ENCODE peak calls at places on chromosomes 5 and 9, in six cellular contexts. One of them, this sample, is unnamed.

GRCh38 chr9:129666575-129666974 is 1.1 kb downstream of the PRRX2 start:
- DNase-seq in activated CD8-positive, alpha-beta T cell treated with anti-CD3 and anti-CD28 coated beads for 36 hours: no peak
- DNase-seq in DND-41: no peak
- DNase-seq in brain microvascular endothelial cell: no peak
- DNase-seq in cardiac fibroblast: no peak
- DNase-seq in D721Med: no peak
- DNase-seq in this sample: no peak

GRCh38 chr9:83622814-83623633 is at the start of gene IDNK:
- DNase-seq in cardiac fibroblast: peak; percentile 53
- DNase-seq in brain microvascular endothelial cell: peak; percentile 14
- DNase-seq in DND-41: peak; percentile 73
- DNase-seq in activated CD8-positive, alpha-beta T cell treated with anti-CD3 and anti-CD28 coated beads for 36 hours: peak; percentile 64
- DNase-seq in D721Med: peak; percentile 51
- DNase-seq in this sample: peak; percentile 73

GRCh38 chr9:137968235-137968634 is 90.7 kb downstream of the CACNA1B start:
- DNase-seq in D721Med: no peak
- DNase-seq in cardiac fibroblast: no peak
- DNase-seq in DND-41: no peak
- DNase-seq in activated CD8-positive, alpha-beta T cell treated with anti-CD3 and anti-CD28 coated beads for 36 hours: no peak
- DNase-seq in brain microvascular endothelial cell: no peak
- DNase-seq in this sample: no peak

GRCh38 chr9:114097613-114098020 is 1.5 kb downstream of the KIF12 start:
- DNase-seq in DND-41: no peak
- DNase-seq in activated CD8-positive, alpha-beta T cell treated with anti-CD3 and anti-CD28 coated beads for 36 hours: no peak
- DNase-seq in D721Med: no peak
- DNase-seq in cardiac fibroblast: peak; percentile 41
- DNase-seq in brain microvascular endothelial cell: no peak
- DNase-seq in this sample: no peak

GRCh38 chr5:178671745-178672144 is 44.9 kb upstream of the CLK4 start:
- DNase-seq in brain microvascular endothelial cell: no peak
- DNase-seq in D721Med: no peak
- DNase-seq in DND-41: no peak
- DNase-seq in cardiac fibroblast: no peak
- DNase-seq in activated CD8-positive, alpha-beta T cell treated with anti-CD3 and anti-CD28 coated beads for 36 hours: no peak
- DNase-seq in this sample: no peak

GRCh38 chr5:149782018-149782899 is 52.1 kb downstream of the PPARGC1B start:
- DNase-seq in activated CD8-positive, alpha-beta T cell treated with anti-CD3 and anti-CD28 coated beads for 36 hours: no peak
- DNase-seq in DND-41: no peak
- DNase-seq in brain microvascular endothelial cell: peak; percentile 20
- DNase-seq in cardiac fibroblast: peak; percentile 68
- DNase-seq in D721Med: no peak
- DNase-seq in this sample: no peak

GRCh38 chr5:39520232-39520572 is 95.4 kb upstream of the DAB2 start:
- DNase-seq in DND-41: no peak
- DNase-seq in activated CD8-positive, alpha-beta T cell treated with anti-CD3 and anti-CD28 coated beads for 36 hours: no peak
- DNase-seq in cardiac fibroblast: peak; percentile 94
- DNase-seq in brain microvascular endothelial cell: peak; percentile 82
- DNase-seq in D721Med: no peak
- DNase-seq in this sample: no peak

GRCh38 chr9:137554349-137554748 is 2.7 kb downstream of the MRPL41 start:
- DNase-seq in DND-41: no peak
- DNase-seq in brain microvascular endothelial cell: no peak
- DNase-seq in D721Med: no peak
- DNase-seq in cardiac fibroblast: no peak
- DNase-seq in activated CD8-positive, alpha-beta T cell treated with anti-CD3 and anti-CD28 coated beads for 36 hours: no peak
- DNase-seq in this sample: no peak

GRCh38 chr5:52712354-52712753 is 75.4 kb upstream of the ITGA1 start:
- DNase-seq in cardiac fibroblast: no peak
- DNase-seq in DND-41: no peak
- DNase-seq in D721Med: no peak
- DNase-seq in activated CD8-positive, alpha-beta T cell treated with anti-CD3 and anti-CD28 coated beads for 36 hours: no peak
- DNase-seq in brain microvascular endothelial cell: no peak
- DNase-seq in this sample: no peak

GRCh38 chr5:37715957-37716356 is 123.9 kb downstream of the GDNF start:
- DNase-seq in D721Med: no peak
- DNase-seq in cardiac fibroblast: no peak
- DNase-seq in activated CD8-positive, alpha-beta T cell treated with anti-CD3 and anti-CD28 coated beads for 36 hours: no peak
- DNase-seq in brain microvascular endothelial cell: no peak
- DNase-seq in DND-41: no peak
- DNase-seq in this sample: no peak

GRCh38 chr5:180156141-180156540 is 52.9 kb downstream of the RASGEF1C start:
- DNase-seq in DND-41: no peak
- DNase-seq in D721Med: peak; percentile 31
- DNase-seq in cardiac fibroblast: no peak
- DNase-seq in brain microvascular endothelial cell: no peak
- DNase-seq in activated CD8-positive, alpha-beta T cell treated with anti-CD3 and anti-CD28 coated beads for 36 hours: no peak
- DNase-seq in this sample: peak; percentile 4

GRCh38 chr5:168055982-168056381 is 235.5 kb upstream of the WWC1 start:
- DNase-seq in brain microvascular endothelial cell: no peak
- DNase-seq in D721Med: no peak
- DNase-seq in cardiac fibroblast: no peak
- DNase-seq in activated CD8-positive, alpha-beta T cell treated with anti-CD3 and anti-CD28 coated beads for 36 hours: no peak
- DNase-seq in DND-41: no peak
- DNase-seq in this sample: no peak

GRCh38 chr5:67639311-67639710 is 442.7 kb upstream of the CD180 start:
- DNase-seq in brain microvascular endothelial cell: no peak
- DNase-seq in DND-41: no peak
- DNase-seq in D721Med: no peak
- DNase-seq in cardiac fibroblast: no peak
- DNase-seq in activated CD8-positive, alpha-beta T cell treated with anti-CD3 and anti-CD28 coated beads for 36 hours: no peak
- DNase-seq in this sample: no peak

GRCh38 chr5:81749562-81750307 is 1.2 kb downstream of the SSBP2 start:
- DNase-seq in DND-41: peak; percentile 80
- DNase-seq in brain microvascular endothelial cell: peak; percentile 6
- DNase-seq in activated CD8-positive, alpha-beta T cell treated with anti-CD3 and anti-CD28 coated beads for 36 hours: peak; percentile 67
- DNase-seq in D721Med: no peak
- DNase-seq in cardiac fibroblast: no peak
- DNase-seq in this sample: peak; percentile 61

GRCh38 chr9:26925609-26926008 is 21.4 kb downstream of the PLAA start:
- DNase-seq in cardiac fibroblast: no peak
- DNase-seq in activated CD8-positive, alpha-beta T cell treated with anti-CD3 and anti-CD28 coated beads for 36 hours: no peak
- DNase-seq in brain microvascular endothelial cell: no peak
- DNase-seq in D721Med: no peak
- DNase-seq in DND-41: no peak
- DNase-seq in this sample: no peak

GRCh38 chr5:10228288-10228687 is 21.4 kb downstream of the ATPSCKMT start:
- DNase-seq in D721Med: no peak
- DNase-seq in activated CD8-positive, alpha-beta T cell treated with anti-CD3 and anti-CD28 coated beads for 36 hours: no peak
- DNase-seq in DND-41: no peak
- DNase-seq in cardiac fibroblast: no peak
- DNase-seq in brain microvascular endothelial cell: no peak
- DNase-seq in this sample: no peak

GRCh38 chr9:136273244-136273865 is 27.7 kb upstream of the QSOX2 start:
- DNase-seq in DND-41: no peak
- DNase-seq in D721Med: peak; percentile 90
- DNase-seq in cardiac fibroblast: no peak
- DNase-seq in brain microvascular endothelial cell: no peak
- DNase-seq in activated CD8-positive, alpha-beta T cell treated with anti-CD3 and anti-CD28 coated beads for 36 hours: no peak
- DNase-seq in this sample: no peak

GRCh38 chr9:135622415-135623020 is 16.8 kb downstream of the GLT6D1 start:
- DNase-seq in D721Med: no peak
- DNase-seq in activated CD8-positive, alpha-beta T cell treated with anti-CD3 and anti-CD28 coated beads for 36 hours: no peak
- DNase-seq in brain microvascular endothelial cell: no peak
- DNase-seq in cardiac fibroblast: no peak
- DNase-seq in DND-41: no peak
- DNase-seq in this sample: no peak

GRCh38 chr5:40121236-40121635 is 558.5 kb upstream of the PTGER4 start:
- DNase-seq in activated CD8-positive, alpha-beta T cell treated with anti-CD3 and anti-CD28 coated beads for 36 hours: no peak
- DNase-seq in D721Med: no peak
- DNase-seq in cardiac fibroblast: no peak
- DNase-seq in DND-41: no peak
- DNase-seq in brain microvascular endothelial cell: no peak
- DNase-seq in this sample: no peak

GRCh38 chr9:133048595-133048994 is 13.2 kb upstream of the CEL start:
- DNase-seq in cardiac fibroblast: peak; percentile 31
- DNase-seq in brain microvascular endothelial cell: no peak
- DNase-seq in activated CD8-positive, alpha-beta T cell treated with anti-CD3 and anti-CD28 coated beads for 36 hours: peak; percentile 54
- DNase-seq in D721Med: no peak
- DNase-seq in DND-41: peak; percentile 24
- DNase-seq in this sample: no peak

GRCh38 chr9:89814340-89815040 is 209.7 kb downstream of the GADD45G start:
- DNase-seq in cardiac fibroblast: no peak
- DNase-seq in activated CD8-positive, alpha-beta T cell treated with anti-CD3 and anti-CD28 coated beads for 36 hours: peak; percentile 19
- DNase-seq in D721Med: no peak
- DNase-seq in DND-41: peak; percentile 35
- DNase-seq in brain microvascular endothelial cell: peak; percentile 56
- DNase-seq in this sample: no peak

GRCh38 chr9:114153761-114154596 is 1.4 kb upstream of the COL27A1 start:
- DNase-seq in brain microvascular endothelial cell: no peak
- DNase-seq in cardiac fibroblast: peak; percentile 33
- DNase-seq in activated CD8-positive, alpha-beta T cell treated with anti-CD3 and anti-CD28 coated beads for 36 hours: peak; percentile 15
- DNase-seq in D721Med: no peak
- DNase-seq in DND-41: no peak
- DNase-seq in this sample: no peak

GRCh38 chr9:89165880-89166279 is 12.7 kb downstream of the SHC3 start:
- DNase-seq in DND-41: no peak
- DNase-seq in D721Med: no peak
- DNase-seq in activated CD8-positive, alpha-beta T cell treated with anti-CD3 and anti-CD28 coated beads for 36 hours: no peak
- DNase-seq in cardiac fibroblast: no peak
- DNase-seq in brain microvascular endothelial cell: no peak
- DNase-seq in this sample: no peak

GRCh38 chr9:81351166-81351565 is 338.2 kb downstream of the TLE1 start:
- DNase-seq in DND-41: no peak
- DNase-seq in D721Med: no peak
- DNase-seq in cardiac fibroblast: no peak
- DNase-seq in brain microvascular endothelial cell: no peak
- DNase-seq in activated CD8-positive, alpha-beta T cell treated with anti-CD3 and anti-CD28 coated beads for 36 hours: no peak
- DNase-seq in this sample: no peak
- TF ChIP-seq CTCF in DND-41: no peak
- TF ChIP-seq CTCF in D721Med: no peak
- TF ChIP-seq CTCF in cardiac fibroblast: no peak
- TF ChIP-seq CTCF in brain microvascular endothelial cell: no peak
- TF ChIP-seq CTCF in activated CD8-positive, alpha-beta T cell treated with anti-CD3 and anti-CD28 coated beads for 36 hours: no peak
- TF ChIP-seq CTCF in this sample: no peak

GRCh38 chr5:34452170-34452828 is 203.8 kb upstream of the RAI14 start:
- DNase-seq in DND-41: no peak
- DNase-seq in D721Med: no peak
- DNase-seq in activated CD8-positive, alpha-beta T cell treated with anti-CD3 and anti-CD28 coated beads for 36 hours: no peak
- DNase-seq in brain microvascular endothelial cell: peak; percentile 24
- DNase-seq in cardiac fibroblast: peak; percentile 17
- DNase-seq in this sample: no peak
- TF ChIP-seq CTCF in DND-41: no peak
- TF ChIP-seq CTCF in D721Med: no peak
- TF ChIP-seq CTCF in activated CD8-positive, alpha-beta T cell treated with anti-CD3 and anti-CD28 coated beads for 36 hours: no peak
- TF ChIP-seq CTCF in brain microvascular endothelial cell: peak; percentile 67
- TF ChIP-seq CTCF in cardiac fibroblast: peak; percentile 48
- TF ChIP-seq CTCF in this sample: no peak

GRCh38 chr5:96327728-96328127 is 105.3 kb downstream of the PCSK1 start:
- DNase-seq in brain microvascular endothelial cell: no peak
- DNase-seq in DND-41: no peak
- DNase-seq in D721Med: no peak
- DNase-seq in cardiac fibroblast: no peak
- DNase-seq in activated CD8-positive, alpha-beta T cell treated with anti-CD3 and anti-CD28 coated beads for 36 hours: no peak
- DNase-seq in this sample: no peak
- TF ChIP-seq CTCF in brain microvascular endothelial cell: no peak
- TF ChIP-seq CTCF in DND-41: no peak
- TF ChIP-seq CTCF in D721Med: no peak
- TF ChIP-seq CTCF in cardiac fibroblast: no peak
- TF ChIP-seq CTCF in activated CD8-positive, alpha-beta T cell treated with anti-CD3 and anti-CD28 coated beads for 36 hours: no peak
- TF ChIP-seq CTCF in this sample: no peak

DNA sequence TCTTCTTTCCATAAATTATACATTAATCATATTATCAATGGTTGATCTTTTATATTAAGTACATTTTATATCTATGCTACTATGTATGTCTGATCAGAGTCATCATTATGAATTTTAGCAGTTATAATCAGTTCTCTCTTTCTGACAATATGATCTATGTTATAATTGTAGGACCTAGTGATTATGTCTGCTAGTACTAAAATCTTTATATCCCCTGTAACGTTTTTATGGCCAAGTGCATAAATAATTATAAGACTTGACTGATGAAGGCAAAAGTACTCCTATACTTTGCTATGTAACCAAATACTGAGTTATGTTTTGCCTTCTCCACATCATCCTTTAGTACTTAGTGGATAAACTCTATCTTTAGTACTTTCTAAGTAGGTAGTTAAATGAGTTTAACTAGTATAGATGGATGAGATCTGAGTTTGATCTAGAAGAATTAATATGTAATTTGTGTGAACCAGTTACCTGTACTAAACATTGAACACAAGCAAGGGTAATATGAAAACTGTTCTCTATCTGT is 75.4 kb downstream of the SLF1 start:
- DNase-seq in DND-41: no peak
- DNase-seq in D721Med: no peak
- DNase-seq in cardiac fibroblast: no peak
- DNase-seq in activated CD8-positive, alpha-beta T cell treated with anti-CD3 and anti-CD28 coated beads for 36 hours: no peak
- DNase-seq in brain microvascular endothelial cell: no peak
- DNase-seq in this sample: no peak
- TF ChIP-seq CTCF in DND-41: no peak
- TF ChIP-seq CTCF in D721Med: no peak
- TF ChIP-seq CTCF in cardiac fibroblast: no peak
- TF ChIP-seq CTCF in activated CD8-positive, alpha-beta T cell treated with anti-CD3 and anti-CD28 coated beads for 36 hours: no peak
- TF ChIP-seq CTCF in brain microvascular endothelial cell: no peak
- TF ChIP-seq CTCF in this sample: no peak

DNA sequence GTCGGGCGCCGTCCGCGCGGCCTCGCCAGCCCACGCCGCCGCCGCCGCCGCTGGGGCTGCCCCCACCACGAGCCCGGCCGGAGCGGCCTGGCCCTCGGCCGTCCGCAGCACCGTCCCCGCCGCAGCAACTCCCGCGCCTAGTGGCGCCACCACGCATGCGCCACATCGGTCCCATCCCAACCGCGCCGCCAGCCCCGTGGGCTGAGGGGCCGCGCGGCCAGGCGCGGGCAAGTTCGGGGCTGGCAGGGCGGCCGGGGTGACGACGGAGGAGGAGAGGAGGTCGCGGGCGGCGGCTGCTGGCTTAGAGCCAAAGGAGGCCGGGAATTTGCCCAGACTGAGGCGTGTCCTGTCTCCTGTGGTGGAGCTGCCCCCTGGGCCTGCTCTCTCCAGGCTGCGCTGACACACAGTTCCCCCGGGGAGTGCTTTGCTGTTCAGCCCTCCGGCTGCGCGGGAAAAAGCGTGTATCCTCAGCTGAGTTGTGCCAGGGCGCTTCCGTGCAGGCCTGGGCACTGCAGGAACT is at the start of gene TUSC1:
- DNase-seq in brain microvascular endothelial cell: peak; percentile 71
- DNase-seq in D721Med: peak; percentile 32
- DNase-seq in cardiac fibroblast: peak; percentile 88
- DNase-seq in DND-41: no peak
- DNase-seq in activated CD8-positive, alpha-beta T cell treated with anti-CD3 and anti-CD28 coated beads for 36 hours: peak; percentile 10
- DNase-seq in this sample: peak; percentile 21
- TF ChIP-seq CTCF in brain microvascular endothelial cell: peak; percentile 9
- TF ChIP-seq CTCF in D721Med: no peak
- TF ChIP-seq CTCF in cardiac fibroblast: no peak
- TF ChIP-seq CTCF in DND-41: no peak
- TF ChIP-seq CTCF in activated CD8-positive, alpha-beta T cell treated with anti-CD3 and anti-CD28 coated beads for 36 hours: no peak
- TF ChIP-seq CTCF in this sample: no peak

DNA sequence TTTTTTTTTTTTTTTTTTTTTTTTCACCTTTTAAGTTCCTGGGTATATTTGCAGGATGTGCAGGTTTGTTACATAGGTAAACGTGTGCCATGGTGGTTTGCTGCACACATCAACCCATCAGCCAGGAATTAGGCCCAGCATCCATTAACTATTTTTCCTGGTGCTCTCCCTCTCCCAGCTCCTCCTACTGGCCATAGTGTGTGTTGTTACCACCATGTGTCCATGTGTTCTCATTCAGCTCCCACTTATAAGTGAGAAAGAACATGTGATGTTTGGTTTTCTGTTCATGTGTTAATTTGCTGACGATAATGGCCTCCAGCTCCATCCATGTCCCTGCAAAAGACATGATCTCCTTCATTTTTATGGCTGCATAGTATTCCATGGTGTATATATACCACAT is 350.5 kb downstream of the MAN2A1 start:
- DNase-seq in D721Med: no peak
- DNase-seq in cardiac fibroblast: no peak
- DNase-seq in activated CD8-positive, alpha-beta T cell treated with anti-CD3 and anti-CD28 coated beads for 36 hours: no peak
- DNase-seq in DND-41: no peak
- DNase-seq in brain microvascular endothelial cell: no peak
- DNase-seq in this sample: no peak
- TF ChIP-seq CTCF in D721Med: no peak
- TF ChIP-seq CTCF in cardiac fibroblast: peak; percentile 38
- TF ChIP-seq CTCF in activated CD8-positive, alpha-beta T cell treated with anti-CD3 and anti-CD28 coated beads for 36 hours: no peak
- TF ChIP-seq CTCF in DND-41: peak; percentile 20
- TF ChIP-seq CTCF in brain microvascular endothelial cell: peak; percentile 39
- TF ChIP-seq CTCF in this sample: no peak

This sample was measured in activated B cell treated with CpG ODN at 0.5 μM for 24 hours.